ENCODE peak calls at places on chromosomes 6 and 20, in nine cellular contexts. R is lower lobe of right lung; K is uterus; O is A673; Z is IMR-90; I is dorsolateral prefrontal cortex; X is naive thymus-derived CD4-positive, alpha-beta T cell; L is Jurkat, Clone E6-1; A is fibroblast of pulmonary artery. S is an unnamed sample.

GRCh38 chr6:164151161-164151728 is 736.7 kb downstream of the QKI start:
- DNase-seq in R (no peak), K (no peak), O (no peak), Z (no peak), I (peak; percentile 21), X (no peak), L (no peak), A (no peak), S (no peak)

GRCh38 chr6:160519603-160520042 is 144.5 kb downstream of the LPA start:
- DNase-seq in R (no peak), K (no peak), O (no peak), Z (no peak), I (no peak), X (no peak), L (no peak), A (peak; percentile 79), S (no peak)

GRCh38 chr20:33947709-33948295 is 45.9 kb upstream of the RALY start:
- DNase-seq in R (no peak), K (no peak), O (peak; percentile 75), Z (peak; percentile 27), I (no peak), X (peak; percentile 42), L (peak; percentile 45), A (peak; percentile 49), S (peak; percentile 18)

GRCh38 chr6:118444796-118445195 is 103.3 kb upstream of the PLN start:
- DNase-seq in R (no peak), K (no peak), O (no peak), Z (no peak), I (no peak), X (no peak), L (no peak), A (no peak), S (no peak)

GRCh38 chr6:958531-958930 is 265.6 kb upstream of the EXOC2 start:
- DNase-seq in R (no peak), K (no peak), O (peak; percentile 12), Z (peak; percentile 89), I (no peak), X (no peak), L (no peak), A (no peak), S (peak; percentile 56)

GRCh38 chr6:163585932-163586437 is 171.5 kb downstream of the QKI start:
- DNase-seq in R (peak; percentile 66), K (no peak), O (peak; percentile 93), Z (peak; percentile 93), I (no peak), X (no peak), L (no peak), A (peak; percentile 96), S (peak; percentile 91)

GRCh38 chr20:17558154-17558940 is 11.5 kb upstream of the DSTN start:
- DNase-seq in R (no peak), K (peak; percentile 67), O (peak; percentile 86), Z (peak; percentile 91), I (no peak), X (no peak), L (no peak), A (peak; percentile 93), S (peak; percentile 99)

GRCh38 chr20:37381621-37382538 is 35.9 kb downstream of the SRC start:
- DNase-seq in R (peak; percentile 42), K (no peak), O (no peak), Z (no peak), I (no peak), X (no peak), L (no peak), A (no peak), S (no peak)

GRCh38 chr6:157242791-157243190 is 80.5 kb downstream of the TMEM242 start:
- DNase-seq in R (no peak), K (no peak), O (no peak), Z (no peak), I (no peak), X (no peak), L (no peak), A (no peak), S (no peak)

GRCh38 chr6:37027036-37027720 is 21.7 kb downstream of the FGD2 start:
- DNase-seq in R (peak; percentile 38), K (no peak), O (no peak), Z (no peak), I (no peak), X (no peak), L (no peak), A (no peak), S (no peak)

GRCh38 chr20:9460518-9460917 is 53.9 kb upstream of the LAMP5 start:
- DNase-seq in R (no peak), K (no peak), O (peak; percentile 14), Z (peak; percentile 36), I (no peak), X (no peak), L (no peak), A (peak; percentile 48), S (no peak)

GRCh38 chr6:43897571-43898302 is 127.7 kb downstream of the VEGFA start:
- DNase-seq in R (no peak), K (no peak), O (no peak), Z (no peak), I (no peak), X (no peak), L (no peak), A (no peak), S (no peak)

GRCh38 chr6:15501806-15502450 is 160.9 kb downstream of the DTNBP1 start:
- DNase-seq in R (no peak), K (peak; percentile 70), O (no peak), Z (peak; percentile 81), I (peak; percentile 73), X (no peak), L (no peak), A (peak; percentile 93), S (peak; percentile 43)

GRCh38 chr6:158357570-158358216 is 45.4 kb downstream of the TULP4 start:
- DNase-seq in R (no peak), K (no peak), O (no peak), Z (no peak), I (no peak), X (no peak), L (no peak), A (no peak), S (no peak)

DNA sequence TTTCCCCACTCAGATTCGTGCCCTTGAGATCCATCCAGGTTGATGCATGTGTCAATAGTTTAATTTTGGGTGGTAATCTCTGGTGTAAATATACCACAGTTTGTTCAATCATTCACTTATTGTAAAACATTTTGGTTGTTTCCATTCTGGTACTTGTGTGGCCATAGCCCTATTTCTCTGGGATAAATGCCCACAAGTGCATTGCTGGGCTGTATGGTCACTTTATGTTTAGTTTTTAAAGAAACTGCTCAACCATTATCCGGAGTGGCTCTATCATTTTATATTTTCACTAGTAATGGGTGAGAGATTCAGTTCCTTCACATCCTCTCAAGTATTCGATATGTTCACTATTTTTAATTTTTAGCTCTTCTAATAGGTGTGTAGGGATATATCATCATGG is 60.7 kb upstream of the RNF24 start:
- DNase-seq in R (no peak), K (no peak), O (no peak), Z (peak; percentile 53), I (no peak), X (no peak), L (no peak), A (no peak), S (no peak)
- H3K4me3 ChIP-seq in R (no peak overlapping the region), K (no peak overlapping the region), O (no peak overlapping the region), Z (no peak overlapping the region), I (no peak overlapping the region), X (no peak overlapping the region), L (no peak overlapping the region), A (no peak overlapping the region), S (no peak overlapping the region)

DNA sequence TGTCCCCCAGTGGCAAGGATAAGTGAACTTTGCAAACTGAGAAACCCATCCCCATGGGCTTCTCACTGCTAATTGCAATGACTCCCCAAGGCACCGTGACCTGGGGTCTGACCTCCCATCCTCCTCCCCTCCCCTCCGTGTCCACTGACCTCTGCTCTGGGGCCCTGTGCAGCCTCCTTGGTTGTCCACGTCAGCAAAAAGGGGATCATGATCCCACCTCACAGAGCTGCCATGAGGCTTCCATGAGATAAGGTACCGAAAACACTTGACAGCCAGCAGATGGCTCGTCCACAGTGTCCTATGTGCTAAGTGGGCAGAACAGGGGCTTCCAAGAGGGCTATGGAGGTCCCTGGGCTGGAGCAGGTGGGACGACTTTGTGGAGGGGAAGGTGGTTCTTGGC is 104.5 kb downstream of the GRM4 start:
- DNase-seq in R (no peak), K (no peak), O (no peak), Z (no peak), I (no peak), X (no peak), L (no peak), A (no peak), S (no peak)
- H3K4me3 ChIP-seq in R (no peak overlapping the region), K (no peak overlapping the region), O (no peak overlapping the region), Z (no peak overlapping the region), I (no peak overlapping the region), X (no peak overlapping the region), L (no peak overlapping the region), A (no peak overlapping the region), S (no peak overlapping the region)

GRCh38 chr20:63129991-63130653 is 85.8 kb downstream of the YTHDF1 start:
- DNase-seq in R (peak; percentile 36), K (no peak), O (no peak), Z (no peak), I (no peak), X (no peak), L (no peak), A (no peak), S (no peak)
- H3K4me3 ChIP-seq in R (no peak overlapping the region), K (no peak overlapping the region), O (no peak overlapping the region), Z (no peak overlapping the region), I (no peak overlapping the region), X (no peak overlapping the region), L (no peak overlapping the region), A (no peak overlapping the region), S (no peak overlapping the region)

DNA sequence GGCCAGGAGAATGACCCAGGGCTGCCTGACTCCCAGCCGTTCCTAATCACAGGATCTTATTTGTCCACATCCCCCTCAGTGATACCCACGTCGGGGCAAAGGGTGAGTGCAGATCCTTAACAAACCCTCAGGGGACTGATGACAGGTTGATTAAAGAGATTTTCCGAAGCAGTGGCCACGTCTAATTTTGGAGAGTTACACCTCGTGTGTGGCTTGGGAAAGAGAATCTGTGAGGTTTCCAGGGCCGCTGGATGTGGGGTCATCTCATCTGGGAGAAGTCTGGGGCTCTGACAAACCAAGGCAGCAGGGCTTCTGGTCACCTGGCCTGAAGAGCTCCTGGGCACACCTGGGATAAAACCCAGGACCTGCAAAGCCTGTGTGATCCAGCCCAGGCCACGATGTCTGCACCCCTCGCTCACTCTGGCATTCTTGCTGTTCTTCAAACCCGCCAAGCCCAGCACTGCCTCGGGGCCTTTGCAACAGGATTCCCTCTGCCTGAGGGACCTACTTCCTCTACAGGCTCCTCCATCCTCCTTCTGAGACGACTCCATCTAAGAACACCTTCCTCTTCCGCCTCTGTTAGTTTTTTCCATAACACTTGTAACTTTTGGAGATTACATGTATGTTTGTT is 4.7 kb downstream of the JPH2 start:
- DNase-seq in R (no peak), K (no peak), O (no peak), Z (no peak), I (no peak), X (no peak), L (no peak), A (no peak), S (no peak)
- H3K4me3 ChIP-seq in R (no peak overlapping the region), K (peak overlapping the region; percentile 4), O (no peak overlapping the region), Z (no peak overlapping the region), I (no peak overlapping the region), X (no peak overlapping the region), L (no peak overlapping the region), A (no peak overlapping the region), S (no peak overlapping the region)

DNA sequence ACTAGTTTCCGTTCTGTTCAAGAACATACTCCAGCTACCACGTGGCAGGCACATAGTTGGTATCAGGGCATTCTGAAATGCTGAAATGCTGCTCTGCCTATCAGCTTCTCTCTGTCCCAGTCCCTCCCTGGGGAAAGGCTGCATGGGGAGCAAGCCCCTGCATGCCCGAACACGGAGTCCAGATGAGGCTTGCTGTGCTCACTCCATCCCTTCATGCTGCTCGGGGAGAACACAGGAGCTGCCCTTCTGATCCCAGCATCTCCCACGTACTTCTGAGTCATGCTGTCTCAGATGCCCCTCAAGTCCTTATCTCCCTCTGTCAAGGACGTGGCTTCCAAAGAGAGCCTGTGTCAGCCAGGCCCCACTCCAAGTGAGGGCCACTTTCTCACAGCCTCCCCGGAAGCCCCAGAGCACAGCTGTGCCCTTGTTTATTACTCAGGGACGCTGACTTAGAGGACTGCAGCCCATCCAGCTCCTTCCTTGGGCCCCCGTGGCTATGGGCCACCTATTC is 29.4 kb downstream of the THBS2 start:
- DNase-seq in R (no peak), K (peak; percentile 75), O (no peak), Z (peak; percentile 92), I (no peak), X (no peak), L (no peak), A (peak; percentile 95), S (no peak)
- H3K4me3 ChIP-seq in R (no peak overlapping the region), K (no peak overlapping the region), O (no peak overlapping the region), Z (no peak overlapping the region), I (no peak overlapping the region), X (no peak overlapping the region), L (no peak overlapping the region), A (no peak overlapping the region), S (no peak overlapping the region)